ENCODE peak calls at places on chromosomes 5 and 9, in eight cellular contexts. Y is A549, V is fibroblast of lung, R is hepatocyte, L is astrocyte, O is adrenal gland, H is upper lobe of right lung, W is heart left ventricle. B is an unnamed sample.

GRCh38 chr5:109917966-109918365 is 228.2 kb downstream of the MAN2A1 start:
- DNase-seq in Y (no peak), V (peak; percentile 1), R (no peak), L (no peak), O (no peak), H (no peak), W (no peak), B (no peak)

GRCh38 chr5:168291961-168292782 is 727 bp downstream of the WWC1 start:
- DNase-seq in Y (no peak), V (peak; percentile 9), R (peak; percentile 74), L (no peak), O (no peak), H (peak; percentile 73), W (no peak), B (no peak)

GRCh38 chr9:5089737-5090136 is 95.7 kb downstream of the INSL6 start:
- DNase-seq in Y (no peak), V (no peak), R (no peak), L (no peak), O (no peak), H (no peak), W (no peak), B (no peak)

GRCh38 chr5:72166070-72166979 is 59.0 kb downstream of the MAP1B start:
- DNase-seq in Y (no peak), V (peak; percentile 79), R (peak; percentile 58), L (peak; percentile 76), O (peak; percentile 39), H (no peak), W (peak; percentile 55), B (peak; percentile 38)

GRCh38 chr5:128111818-128112448 is 28.4 kb downstream of the SLC12A2 start:
- DNase-seq in Y (no peak), V (no peak), R (no peak), L (peak; percentile 84), O (no peak), H (no peak), W (no peak), B (no peak)

GRCh38 chr5:55855509-55855908 is 4.4 kb downstream of the IL31RA start:
- DNase-seq in Y (no peak), V (no peak), R (no peak), L (no peak), O (no peak), H (no peak), W (no peak), B (no peak)

GRCh38 chr5:78500028-78500427 is 139.6 kb downstream of the SCAMP1 start:
- DNase-seq in Y (no peak), V (no peak), R (no peak), L (no peak), O (no peak), H (no peak), W (no peak), B (no peak)

GRCh38 chr5:72248352-72249032 is 71.5 kb downstream of the MRPS27 start:
- DNase-seq in Y (peak; percentile 56), V (peak; percentile 94), R (peak; percentile 74), L (peak; percentile 86), O (peak; percentile 77), H (no peak), W (peak; percentile 32), B (peak; percentile 39)

GRCh38 chr5:137269297-137269696 is 229.8 kb downstream of the SPOCK1 start:
- DNase-seq in Y (no peak), V (no peak), R (no peak), L (no peak), O (no peak), H (no peak), W (no peak), B (no peak)

GRCh38 chr5:65480306-65480865 is 1.3 kb downstream of the ADAMTS6 start:
- DNase-seq in Y (no peak), V (peak; percentile 91), R (peak; percentile 75), L (peak; percentile 81), O (peak; percentile 78), H (peak; percentile 76), W (peak; percentile 83), B (peak; percentile 76)

GRCh38 chr9:131661954-131662621 is 77.8 kb downstream of the RAPGEF1 start:
- DNase-seq in Y (no peak), V (no peak), R (no peak), L (no peak), O (no peak), H (no peak), W (no peak), B (no peak)

GRCh38 chr5:88391116-88391515 is 122.5 kb upstream of the TMEM161B start:
- DNase-seq in Y (no peak), V (no peak), R (no peak), L (no peak), O (no peak), H (no peak), W (no peak), B (no peak)

GRCh38 chr5:88384901-88385300 is 116.3 kb upstream of the TMEM161B start:
- DNase-seq in Y (no peak), V (no peak), R (no peak), L (no peak), O (no peak), H (no peak), W (no peak), B (no peak)

GRCh38 chr5:88389248-88390006 is 120.8 kb upstream of the TMEM161B start:
- DNase-seq in Y (no peak), V (no peak), R (no peak), L (peak; percentile 9), O (no peak), H (no peak), W (no peak), B (no peak)

GRCh38 chr5:88390007-88390385 is 121.4 kb upstream of the TMEM161B start:
- DNase-seq in Y (no peak), V (no peak), R (no peak), L (no peak), O (no peak), H (no peak), W (no peak), B (no peak)

DNA sequence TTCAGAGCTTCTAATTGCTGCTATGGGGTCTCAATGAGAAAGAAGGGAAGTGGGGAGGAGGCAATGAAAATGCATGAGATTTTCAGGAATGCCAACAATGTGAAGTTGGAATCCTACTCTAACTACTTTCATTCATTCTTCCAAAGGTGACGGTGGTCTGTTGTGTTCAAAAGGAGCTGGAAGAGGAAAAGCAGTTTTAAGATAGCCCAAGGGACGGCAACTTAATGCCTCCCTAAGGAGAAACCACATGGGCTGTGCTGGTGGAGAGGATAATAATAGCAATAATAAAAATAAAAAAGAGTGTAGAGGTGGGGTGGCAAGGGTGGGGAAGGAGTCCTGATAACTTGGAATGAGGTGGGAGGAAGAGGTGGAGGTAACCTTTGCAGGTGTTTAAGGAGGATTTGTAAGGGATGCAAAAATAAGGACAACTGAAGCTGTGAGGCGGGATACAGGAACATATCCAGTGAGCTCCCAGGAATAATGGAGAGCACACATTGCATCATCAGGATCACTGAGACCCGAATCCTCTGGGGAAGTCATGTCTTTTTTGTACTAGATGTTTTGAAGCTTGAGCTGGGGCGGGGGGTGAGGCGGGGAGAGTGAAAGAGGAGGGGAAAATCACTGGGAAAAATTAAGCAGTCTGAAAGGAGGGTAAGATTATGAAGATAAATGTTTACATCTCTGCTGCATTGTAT is 120.0 kb upstream of the TMEM161B start:
- DNase-seq in Y (no peak), V (no peak), R (no peak), L (no peak), O (no peak), H (no peak), W (no peak), B (no peak)
- H3K4me1 ChIP-seq in Y (no peaks in the 10 kb centered on the region), V (no peaks in the 10 kb centered on the region), R (no peaks in the 10 kb centered on the region), L (peaks cover 12% of the 10 kb centered on the region), O (no peaks in the 10 kb centered on the region), H (no peaks in the 10 kb centered on the region), W (no peaks in the 10 kb centered on the region), B (no peaks in the 10 kb centered on the region)

GRCh38 chr5:42654645-42655044 is 102.0 kb upstream of the CCDC152 start:
- DNase-seq in Y (no peak), V (no peak), R (no peak), L (no peak), O (no peak), H (no peak), W (no peak), B (no peak)

GRCh38 chr5:42653705-42654104 is 102.9 kb upstream of the CCDC152 start:
- DNase-seq in Y (no peak), V (no peak), R (no peak), L (no peak), O (no peak), H (no peak), W (no peak), B (no peak)

GRCh38 chr5:42655982-42656660 is 100.5 kb upstream of the CCDC152 start:
- DNase-seq in Y (no peak), V (peak; percentile 18), R (no peak), L (no peak), O (no peak), H (no peak), W (no peak), B (no peak)

DNA sequence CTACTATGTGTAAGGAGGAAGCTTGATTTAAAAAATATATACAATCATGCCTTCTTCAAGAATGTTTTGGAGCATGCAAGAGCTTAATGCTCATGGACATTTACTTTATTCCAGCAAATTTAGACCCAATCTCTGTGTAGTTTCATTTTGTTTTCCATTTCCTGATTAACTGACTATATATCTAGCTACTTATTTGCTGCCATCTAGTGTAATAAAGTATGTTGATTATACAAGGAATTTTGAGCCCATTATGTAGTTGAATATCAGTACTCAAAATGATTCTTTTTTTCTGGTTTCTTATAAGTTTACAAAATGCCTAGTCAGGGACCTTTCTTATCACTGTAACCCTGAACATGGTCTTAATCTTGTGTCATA is 100.0 kb upstream of the CCDC152 start:
- DNase-seq in Y (no peak), V (peak; percentile 53), R (no peak), L (no peak), O (no peak), H (no peak), W (no peak), B (no peak)
- TF ChIP-seq CTCF in Y (peak; percentile 19), V (no peak), R (peak; percentile 46), L (no peak), O (peak; percentile 11), H (peak; percentile 28), W (peak; percentile 52), B (no peak)

GRCh38 chr5:68221488-68221887 is 5.9 kb downstream of the PIK3R1 start:
- DNase-seq in Y (no peak), V (no peak), R (no peak), L (no peak), O (no peak), H (no peak), W (no peak), B (no peak)
- H3K4me3 ChIP-seq in Y (no peak overlapping the region), V (no peak overlapping the region), R (no peak overlapping the region), L (no peak overlapping the region), O (no peak overlapping the region), H (peak overlapping the region; percentile 2), W (no peak overlapping the region), B (no peak overlapping the region)

GRCh38 chr5:124278636-124279035 is 467.8 kb downstream of the ZNF608 start:
- DNase-seq in Y (no peak), V (no peak), R (no peak), L (no peak), O (no peak), H (no peak), W (no peak), B (no peak)

GRCh38 chr5:124276166-124276565 is 470.3 kb downstream of the ZNF608 start:
- DNase-seq in Y (no peak), V (no peak), R (no peak), L (no peak), O (no peak), H (no peak), W (no peak), B (no peak)

GRCh38 chr5:124277767-124278536 is 468.5 kb downstream of the ZNF608 start:
- DNase-seq in Y (no peak), V (no peak), R (no peak), L (no peak), O (no peak), H (no peak), W (peak; percentile 33), B (no peak)

GRCh38 chr5:124279146-124279545 is 467.3 kb downstream of the ZNF608 start:
- DNase-seq in Y (no peak), V (no peak), R (no peak), L (peak; percentile 30), O (no peak), H (no peak), W (no peak), B (no peak)

GRCh38 chr5:124274949-124275348 is 471.5 kb downstream of the ZNF608 start:
- DNase-seq in Y (no peak), V (peak; percentile 13), R (no peak), L (peak; percentile 9), O (no peak), H (no peak), W (no peak), B (no peak)
- H3K4me1 ChIP-seq in Y (peaks cover 9% of the 10 kb centered on the region), V (no peaks in the 10 kb centered on the region), R (peaks cover 21% of the 10 kb centered on the region), L (no peaks in the 10 kb centered on the region), O (no peaks in the 10 kb centered on the region), H (no peaks in the 10 kb centered on the region), W (peaks cover 6% of the 10 kb centered on the region), B (no peaks in the 10 kb centered on the region)